ENCODE peak calls at places on chromosomes 1 and 21, in nine cellular contexts. One of them, this sample, is unnamed. For H3K36me3, the result is how much of the 10 kb centered on the place peaks cover.

GRCh38 chr1:205250699-205251098 is 23.0 kb downstream of the TMCC2 start:
- DNase-seq in CD4-positive, CD25-positive, alpha-beta regulatory T cell: no peak
- DNase-seq in PC-9: no peak
- DNase-seq in prostate gland: no peak
- DNase-seq in tibial nerve: no peak
- DNase-seq in IMR-90: no peak
- DNase-seq in NT2/D1: no peak
- DNase-seq in Caco-2: no peak
- DNase-seq in GM23338: no peak
- DNase-seq in this sample: no peak

GRCh38 chr1:209732725-209733124 is 23.1 kb upstream of the TRAF3IP3 start:
- DNase-seq in CD4-positive, CD25-positive, alpha-beta regulatory T cell: no peak
- DNase-seq in PC-9: no peak
- DNase-seq in prostate gland: no peak
- DNase-seq in tibial nerve: no peak
- DNase-seq in IMR-90: no peak
- DNase-seq in NT2/D1: no peak
- DNase-seq in Caco-2: no peak
- DNase-seq in GM23338: no peak
- DNase-seq in this sample: no peak

GRCh38 chr21:20083336-20083735 is 914.9 kb upstream of the NCAM2 start:
- DNase-seq in CD4-positive, CD25-positive, alpha-beta regulatory T cell: no peak
- DNase-seq in PC-9: no peak
- DNase-seq in prostate gland: no peak
- DNase-seq in tibial nerve: no peak
- DNase-seq in IMR-90: no peak
- DNase-seq in NT2/D1: no peak
- DNase-seq in Caco-2: no peak
- DNase-seq in GM23338: no peak
- DNase-seq in this sample: no peak

GRCh38 chr1:20200966-20201365 is 14.6 kb upstream of the PLA2G2C start:
- DNase-seq in CD4-positive, CD25-positive, alpha-beta regulatory T cell: no peak
- DNase-seq in PC-9: no peak
- DNase-seq in prostate gland: no peak
- DNase-seq in tibial nerve: no peak
- DNase-seq in IMR-90: no peak
- DNase-seq in NT2/D1: no peak
- DNase-seq in Caco-2: no peak
- DNase-seq in GM23338: no peak
- DNase-seq in this sample: no peak

GRCh38 chr1:180540697-180541594 is 17.8 kb upstream of the OVAAL start:
- DNase-seq in CD4-positive, CD25-positive, alpha-beta regulatory T cell: no peak
- DNase-seq in PC-9: no peak
- DNase-seq in prostate gland: no peak
- DNase-seq in tibial nerve: no peak
- DNase-seq in IMR-90: peak
- DNase-seq in NT2/D1: no peak
- DNase-seq in Caco-2: no peak
- DNase-seq in GM23338: no peak
- DNase-seq in this sample: peak

GRCh38 chr1:145985502-145986439 is 10.6 kb downstream of the TXNIP start:
- DNase-seq in CD4-positive, CD25-positive, alpha-beta regulatory T cell: no peak
- DNase-seq in PC-9: peak
- DNase-seq in prostate gland: no peak
- DNase-seq in tibial nerve: no peak
- DNase-seq in IMR-90: peak
- DNase-seq in NT2/D1: no peak
- DNase-seq in Caco-2: peak
- DNase-seq in GM23338: peak
- DNase-seq in this sample: peak

GRCh38 chr1:39435597-39435996 is 55.8 kb upstream of the BMP8A start:
- DNase-seq in CD4-positive, CD25-positive, alpha-beta regulatory T cell: no peak
- DNase-seq in PC-9: no peak
- DNase-seq in prostate gland: no peak
- DNase-seq in tibial nerve: no peak
- DNase-seq in IMR-90: no peak
- DNase-seq in NT2/D1: no peak
- DNase-seq in Caco-2: no peak
- DNase-seq in GM23338: no peak
- DNase-seq in this sample: no peak

GRCh38 chr1:147292635-147293251 is 50.3 kb downstream of the CHD1L start:
- DNase-seq in CD4-positive, CD25-positive, alpha-beta regulatory T cell: no peak
- DNase-seq in PC-9: no peak
- DNase-seq in prostate gland: no peak
- DNase-seq in tibial nerve: no peak
- DNase-seq in IMR-90: peak
- DNase-seq in NT2/D1: no peak
- DNase-seq in Caco-2: no peak
- DNase-seq in GM23338: no peak
- DNase-seq in this sample: peak

GRCh38 chr1:205504311-205505075 is at the start of gene CDK18:
- DNase-seq in CD4-positive, CD25-positive, alpha-beta regulatory T cell: no peak
- DNase-seq in PC-9: peak
- DNase-seq in prostate gland: peak
- DNase-seq in tibial nerve: peak
- DNase-seq in IMR-90: no peak
- DNase-seq in NT2/D1: peak
- DNase-seq in Caco-2: peak
- DNase-seq in GM23338: peak
- DNase-seq in this sample: peak

GRCh38 chr1:200890027-200890426 is 4.7 kb upstream of the INAVA start:
- DNase-seq in CD4-positive, CD25-positive, alpha-beta regulatory T cell: no peak
- DNase-seq in PC-9: no peak
- DNase-seq in prostate gland: no peak
- DNase-seq in tibial nerve: no peak
- DNase-seq in IMR-90: no peak
- DNase-seq in NT2/D1: no peak
- DNase-seq in Caco-2: no peak
- DNase-seq in GM23338: no peak
- DNase-seq in this sample: no peak

GRCh38 chr21:26544208-26544607 is 28.9 kb downstream of the CYYR1 start:
- DNase-seq in CD4-positive, CD25-positive, alpha-beta regulatory T cell: no peak
- DNase-seq in PC-9: no peak
- DNase-seq in prostate gland: no peak
- DNase-seq in tibial nerve: no peak
- DNase-seq in IMR-90: no peak
- DNase-seq in NT2/D1: no peak
- DNase-seq in Caco-2: no peak
- DNase-seq in GM23338: no peak
- DNase-seq in this sample: no peak

GRCh38 chr1:55311057-55311631 is 96.0 kb upstream of the USP24 start:
- DNase-seq in CD4-positive, CD25-positive, alpha-beta regulatory T cell: no peak
- DNase-seq in PC-9: no peak
- DNase-seq in prostate gland: no peak
- DNase-seq in tibial nerve: no peak
- DNase-seq in IMR-90: peak
- DNase-seq in NT2/D1: no peak
- DNase-seq in Caco-2: no peak
- DNase-seq in GM23338: no peak
- DNase-seq in this sample: peak

GRCh38 chr1:196309386-196309785 is 298.9 kb downstream of the KCNT2 start:
- DNase-seq in CD4-positive, CD25-positive, alpha-beta regulatory T cell: no peak
- DNase-seq in PC-9: no peak
- DNase-seq in prostate gland: no peak
- DNase-seq in tibial nerve: no peak
- DNase-seq in IMR-90: peak
- DNase-seq in NT2/D1: no peak
- DNase-seq in Caco-2: no peak
- DNase-seq in GM23338: peak
- DNase-seq in this sample: no peak

GRCh38 chr21:22900511-22900910 is 1902.3 kb downstream of the NCAM2 start:
- DNase-seq in CD4-positive, CD25-positive, alpha-beta regulatory T cell: no peak
- DNase-seq in PC-9: peak
- DNase-seq in prostate gland: no peak
- DNase-seq in tibial nerve: no peak
- DNase-seq in IMR-90: peak
- DNase-seq in NT2/D1: no peak
- DNase-seq in Caco-2: no peak
- DNase-seq in GM23338: no peak
- DNase-seq in this sample: no peak

GRCh38 chr1:246114369-246114768 is 392.7 kb downstream of the SMYD3 start:
- DNase-seq in CD4-positive, CD25-positive, alpha-beta regulatory T cell: no peak
- DNase-seq in PC-9: no peak
- DNase-seq in prostate gland: no peak
- DNase-seq in tibial nerve: no peak
- DNase-seq in IMR-90: no peak
- DNase-seq in NT2/D1: no peak
- DNase-seq in Caco-2: no peak
- DNase-seq in GM23338: peak
- DNase-seq in this sample: no peak

GRCh38 chr1:155873860-155874259 is 14.5 kb downstream of the SYT11 start:
- DNase-seq in CD4-positive, CD25-positive, alpha-beta regulatory T cell: no peak
- DNase-seq in PC-9: no peak
- DNase-seq in prostate gland: no peak
- DNase-seq in tibial nerve: no peak
- DNase-seq in IMR-90: peak
- DNase-seq in NT2/D1: no peak
- DNase-seq in Caco-2: no peak
- DNase-seq in GM23338: no peak
- DNase-seq in this sample: peak

GRCh38 chr1:229199892-229200291 is 71.0 kb upstream of the RAB4A start:
- DNase-seq in CD4-positive, CD25-positive, alpha-beta regulatory T cell: no peak
- DNase-seq in PC-9: peak
- DNase-seq in prostate gland: no peak
- DNase-seq in tibial nerve: no peak
- DNase-seq in IMR-90: no peak
- DNase-seq in NT2/D1: no peak
- DNase-seq in Caco-2: no peak
- DNase-seq in GM23338: no peak
- DNase-seq in this sample: peak

DNA sequence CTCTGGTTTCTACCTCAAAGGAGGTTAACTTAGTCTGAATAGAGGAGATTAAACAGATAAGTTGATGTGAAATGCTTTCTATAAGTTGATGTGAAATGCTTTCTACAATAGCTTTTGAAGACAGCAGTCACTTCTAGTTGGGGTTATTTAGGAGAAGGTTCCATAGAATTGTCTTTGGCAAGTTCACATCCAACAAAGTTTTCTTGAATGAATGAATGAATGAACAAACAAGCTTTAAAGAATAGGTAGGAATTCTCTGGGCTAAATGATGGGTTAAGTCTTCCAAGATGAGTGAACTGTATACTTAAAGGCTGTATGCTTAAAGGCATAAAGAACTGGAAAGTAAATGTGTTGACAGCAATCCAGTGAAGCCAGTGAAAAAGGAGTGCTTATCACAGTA is 1.9 kb downstream of the CDC73 start:
- DNase-seq in CD4-positive, CD25-positive, alpha-beta regulatory T cell: no peak
- DNase-seq in PC-9: no peak
- DNase-seq in prostate gland: no peak
- DNase-seq in tibial nerve: no peak
- DNase-seq in IMR-90: no peak
- DNase-seq in NT2/D1: no peak
- DNase-seq in Caco-2: no peak
- DNase-seq in GM23338: no peak
- DNase-seq in this sample: no peak
- H3K4me3 ChIP-seq in CD4-positive, CD25-positive, alpha-beta regulatory T cell: peak
- H3K4me3 ChIP-seq in PC-9: peak
- H3K4me3 ChIP-seq in prostate gland: no peak
- H3K4me3 ChIP-seq in tibial nerve: no peak
- H3K4me3 ChIP-seq in IMR-90: peak
- H3K4me3 ChIP-seq in NT2/D1: peak
- H3K4me3 ChIP-seq in Caco-2: no peak
- H3K4me3 ChIP-seq in GM23338: peak
- H3K4me3 ChIP-seq in this sample: peak

DNA sequence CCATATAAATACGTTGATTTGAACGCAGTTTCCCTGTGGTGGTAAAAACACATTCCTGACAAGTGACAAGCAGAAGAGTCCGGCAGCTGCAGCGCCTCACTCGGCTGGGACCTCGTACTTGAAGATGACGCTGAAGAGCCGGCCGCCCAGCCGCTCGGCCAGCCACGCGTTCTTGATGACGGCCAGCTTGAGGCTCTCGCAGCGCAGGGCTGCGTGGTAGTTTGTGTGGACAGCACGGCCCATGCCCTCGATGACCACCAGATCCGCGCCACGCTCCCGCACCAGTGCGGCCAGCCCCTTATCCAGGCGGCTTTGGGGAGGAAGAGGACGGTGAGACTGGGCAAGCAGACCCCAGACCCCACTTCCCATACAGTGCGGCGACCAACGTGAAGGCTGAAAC is 17.6 kb downstream of the PANK4 start:
- DNase-seq in CD4-positive, CD25-positive, alpha-beta regulatory T cell: no peak
- DNase-seq in PC-9: no peak
- DNase-seq in prostate gland: no peak
- DNase-seq in tibial nerve: no peak
- DNase-seq in IMR-90: peak
- DNase-seq in NT2/D1: no peak
- DNase-seq in Caco-2: no peak
- DNase-seq in GM23338: no peak
- DNase-seq in this sample: no peak
- H3K36me3 ChIP-seq in CD4-positive, CD25-positive, alpha-beta regulatory T cell: under half
- H3K36me3 ChIP-seq in PC-9: under half
- H3K36me3 ChIP-seq in prostate gland: under half
- H3K36me3 ChIP-seq in tibial nerve: under half
- H3K36me3 ChIP-seq in IMR-90: under half
- H3K36me3 ChIP-seq in NT2/D1: half or more
- H3K36me3 ChIP-seq in Caco-2: under half
- H3K36me3 ChIP-seq in GM23338: under half
- H3K36me3 ChIP-seq in this sample: under half

DNA sequence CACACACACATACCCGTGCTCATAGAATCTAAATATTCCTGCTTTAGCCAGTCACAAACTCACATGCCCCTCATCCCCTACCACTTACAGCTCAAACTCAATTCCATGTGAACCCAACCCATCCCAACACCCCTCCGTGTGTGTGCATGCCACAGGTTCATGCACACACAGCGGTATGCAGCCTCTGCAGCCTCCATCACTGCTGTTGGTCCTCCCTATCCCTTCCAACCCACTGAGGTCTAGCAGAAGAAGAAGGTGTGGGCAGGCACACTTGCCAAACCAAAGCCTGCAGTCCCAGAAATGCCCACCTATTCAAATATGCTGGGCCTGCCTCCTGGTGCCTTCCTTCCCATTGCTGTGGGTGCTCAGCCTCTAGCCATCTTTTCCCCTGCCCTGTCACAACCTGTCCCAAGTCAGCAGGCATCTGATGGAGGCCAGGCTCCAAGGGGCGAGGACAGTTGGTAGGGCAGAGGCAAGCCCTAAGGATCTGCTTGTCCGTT is 26.2 kb downstream of the SLC2A1 start:
- DNase-seq in CD4-positive, CD25-positive, alpha-beta regulatory T cell: no peak
- DNase-seq in PC-9: no peak
- DNase-seq in prostate gland: no peak
- DNase-seq in tibial nerve: no peak
- DNase-seq in IMR-90: no peak
- DNase-seq in NT2/D1: no peak
- DNase-seq in Caco-2: no peak
- DNase-seq in GM23338: no peak
- DNase-seq in this sample: no peak
- H3K4me3 ChIP-seq in CD4-positive, CD25-positive, alpha-beta regulatory T cell: peak
- H3K4me3 ChIP-seq in PC-9: no peak
- H3K4me3 ChIP-seq in prostate gland: no peak
- H3K4me3 ChIP-seq in tibial nerve: no peak
- H3K4me3 ChIP-seq in IMR-90: no peak
- H3K4me3 ChIP-seq in NT2/D1: no peak
- H3K4me3 ChIP-seq in Caco-2: no peak
- H3K4me3 ChIP-seq in GM23338: no peak
- H3K4me3 ChIP-seq in this sample: no peak

DNA sequence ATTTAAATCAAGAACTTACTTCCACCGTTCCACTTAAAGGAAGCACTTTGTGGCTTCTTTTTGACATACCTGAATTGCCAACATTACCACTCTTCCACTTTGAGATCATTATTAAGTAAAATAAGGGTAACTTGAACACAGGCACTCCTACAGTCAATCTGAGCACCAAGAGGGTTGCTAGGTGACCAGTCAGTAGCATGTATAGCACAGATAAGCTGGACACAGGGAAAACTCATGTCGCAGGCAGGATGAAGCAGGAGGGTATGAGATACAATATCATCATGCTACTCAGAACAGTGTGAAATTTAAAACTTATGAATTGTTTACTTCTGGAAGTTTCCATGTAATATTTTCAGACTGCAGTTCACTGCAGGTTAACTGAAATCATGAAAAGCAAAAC is 47.0 kb upstream of the RAP1GAP start:
- DNase-seq in CD4-positive, CD25-positive, alpha-beta regulatory T cell: no peak
- DNase-seq in PC-9: no peak
- DNase-seq in prostate gland: no peak
- DNase-seq in tibial nerve: no peak
- DNase-seq in IMR-90: no peak
- DNase-seq in NT2/D1: no peak
- DNase-seq in Caco-2: no peak
- DNase-seq in GM23338: no peak
- DNase-seq in this sample: no peak
- H3K36me3 ChIP-seq in CD4-positive, CD25-positive, alpha-beta regulatory T cell: half or more
- H3K36me3 ChIP-seq in PC-9: under half
- H3K36me3 ChIP-seq in prostate gland: under half
- H3K36me3 ChIP-seq in tibial nerve: under half
- H3K36me3 ChIP-seq in IMR-90: half or more
- H3K36me3 ChIP-seq in NT2/D1: half or more
- H3K36me3 ChIP-seq in Caco-2: under half
- H3K36me3 ChIP-seq in GM23338: under half
- H3K36me3 ChIP-seq in this sample: half or more